ENCODE peak calls at places on chromosomes 4 and X, in eight cellular contexts. M, W, X, Y, E, A, J and S are unnamed samples.

GRCh38 chrX:130100180-130100579 is 10.1 kb downstream of the ELF4 start:
- DNase-seq in M (no peak), W (no peak), A (peak), E (no peak), J (no peak), X (no peak), Y (peak), S (no peak)

GRCh38 chr4:102493794-102494193 is 7.4 kb upstream of the NFKB1 start:
- DNase-seq in M (no peak), E (no peak), W (no peak), A (no peak), X (no peak), J (no peak), Y (no peak), S (no peak)

GRCh38 chr4:88976514-88977035 is 80.4 kb downstream of the FAM13A start:
- DNase-seq in X (no peak), Y (no peak), W (no peak), J (no peak), M (no peak), A (no peak), E (no peak), S (no peak)

GRCh38 chr4:86910820-86911684 is 18.8 kb upstream of the C4orf36 start:
- DNase-seq in W (no peak), Y (peak), M (no peak), A (no peak), E (no peak), J (no peak), X (no peak), S (no peak)

GRCh38 chrX:105260291-105261043 is 40.0 kb upstream of the TEX13A start:
- DNase-seq in X (no peak), W (peak), A (no peak), E (no peak), M (no peak), J (no peak), Y (no peak), S (no peak)

GRCh38 chrX:86917959-86918358 is 599.6 kb upstream of the KLHL4 start:
- DNase-seq in A (no peak), E (no peak), Y (no peak), W (no peak), J (no peak), M (no peak), X (no peak), S (no peak)

GRCh38 chr4:110361921-110362320 is 114.0 kb upstream of the ENPEP start:
- DNase-seq in Y (peak), M (no peak), E (no peak), X (no peak), J (no peak), A (no peak), W (no peak), S (peak)

GRCh38 chr4:113872426-113873260 is 106.8 kb downstream of the ARSJ start:
- DNase-seq in M (no peak), A (no peak), Y (peak), W (no peak), J (no peak), X (peak), E (no peak), S (no peak)

GRCh38 chr4:158938462-158939044 is 164.3 kb upstream of the RAPGEF2 start:
- DNase-seq in W (no peak), M (no peak), J (no peak), A (no peak), X (peak), E (no peak), Y (peak), S (no peak)

GRCh38 chrX:133440081-133440796 is 24.9 kb upstream of the GPC4 start:
- DNase-seq in X (no peak), M (no peak), A (no peak), Y (no peak), J (no peak), E (no peak), W (peak), S (no peak)

GRCh38 chrX:151973851-151974335 is 583 bp downstream of the GABRE start:
- DNase-seq in W (peak), X (peak), J (peak), Y (peak), M (no peak), A (no peak), E (no peak), S (no peak)

GRCh38 chrX:41066391-41066790 is 18.9 kb upstream of the USP9X start:
- DNase-seq in E (no peak), X (no peak), M (no peak), W (no peak), J (no peak), A (no peak), Y (no peak), S (no peak)

GRCh38 chr4:111977419-111977965 is 167.8 kb upstream of the FAM241A start:
- DNase-seq in E (no peak), J (no peak), W (no peak), X (no peak), M (no peak), A (no peak), Y (no peak), S (no peak)

GRCh38 chrX:125004799-125005198 is 314.9 kb upstream of the TEX13C start:
- DNase-seq in E (no peak), A (no peak), W (no peak), J (no peak), M (no peak), Y (no peak), X (no peak), S (no peak)

GRCh38 chrX:16278927-16279326 is 111.6 kb downstream of the MAGEB17 start:
- DNase-seq in W (peak), Y (no peak), A (no peak), E (no peak), M (no peak), J (peak), X (no peak), S (no peak)

GRCh38 chr4:89111833-89112563 is 665 bp downstream of the TIGD2 start:
- DNase-seq in E (no peak), W (no peak), A (peak), Y (peak), X (peak), J (peak), M (no peak), S (peak)